ENCODE peak calls at places on chromosomes 5 and 9, in ten cellular contexts. S is GM19239; M is activated CD8-positive, alpha-beta memory T cell treated with anti-CD3 and anti-CD28 coated beads for 48 hours; A is epithelial cell of proximal tubule; C is A549; J is progenitor cell of endocrine pancreas; H is activated CD4-positive, alpha-beta T cell treated with anti-CD3 and anti-CD28 coated beads, Interleukin-2, amount 10 ng/mL, durations not matched to agents 7 days and 5 days; O is amniotic epithelial cell; L is astrocyte of the spinal cord; P is NCI-H1092. V is an unnamed sample.

GRCh38 chr9:14433841-14434511 is 120.0 kb upstream of the NFIB start:
- DNase-seq in S (no peak), M (no peak), A (no peak), C (peak), J (no peak), H (no peak), O (peak), L (peak), P (peak), V (peak)

GRCh38 chr9:89820337-89820736 is 215.5 kb downstream of the GADD45G start:
- DNase-seq in S (no peak), M (no peak), A (no peak), C (no peak), J (no peak), H (no peak), O (no peak), L (no peak), P (no peak), V (no peak)

GRCh38 chr5:135212361-135213033 is 178.5 kb upstream of the PITX1 start:
- DNase-seq in S (no peak), M (no peak), A (no peak), C (no peak), J (peak), H (peak), O (no peak), L (no peak), P (no peak), V (no peak)

GRCh38 chr5:322942-323879 is 1.7 kb downstream of the AHRR start:
- DNase-seq in S (no peak), M (no peak), A (no peak), C (no peak), J (no peak), H (no peak), O (peak), L (no peak), P (no peak), V (no peak)

GRCh38 chr5:32277782-32278181 is 35.0 kb downstream of the MTMR12 start:
- DNase-seq in S (no peak), M (no peak), A (no peak), C (no peak), J (no peak), H (no peak), O (no peak), L (no peak), P (no peak), V (peak)

GRCh38 chr5:36558652-36559051 is 47.8 kb upstream of the SLC1A3 start:
- DNase-seq in S (no peak), M (no peak), A (no peak), C (no peak), J (no peak), H (no peak), O (no peak), L (no peak), P (no peak), V (no peak)

GRCh38 chr5:140116716-140117115 is 2.8 kb downstream of the PURA start:
- DNase-seq in S (no peak), M (no peak), A (no peak), C (peak), J (no peak), H (no peak), O (no peak), L (no peak), P (no peak), V (no peak)

GRCh38 chr5:83000448-83000847 is 76.7 kb downstream of the TMEM167A start:
- DNase-seq in S (no peak), M (no peak), A (peak), C (no peak), J (no peak), H (no peak), O (no peak), L (peak), P (no peak), V (no peak)

GRCh38 chr5:61598140-61598539 is 266.1 kb downstream of the ZSWIM6 start:
- DNase-seq in S (no peak), M (no peak), A (no peak), C (no peak), J (no peak), H (no peak), O (no peak), L (no peak), P (no peak), V (no peak)

GRCh38 chr9:5786370-5787127 is 46.4 kb downstream of the ERMP1 start:
- DNase-seq in S (no peak), M (no peak), A (no peak), C (no peak), J (no peak), H (no peak), O (peak), L (peak), P (no peak), V (peak)

GRCh38 chr5:175254155-175254554 is 189.8 kb downstream of the DRD1 start:
- DNase-seq in S (no peak), M (no peak), A (no peak), C (no peak), J (no peak), H (no peak), O (no peak), L (peak), P (no peak), V (no peak)

GRCh38 chr9:70256123-70256551 is 2.6 kb upstream of the SMC5 start:
- DNase-seq in S (no peak), M (no peak), A (no peak), C (no peak), J (no peak), H (no peak), O (peak), L (peak), P (no peak), V (peak)

GRCh38 chr5:41722359-41722950 is 147.8 kb downstream of the OXCT1 start:
- DNase-seq in S (no peak), M (no peak), A (no peak), C (no peak), J (no peak), H (no peak), O (peak), L (peak), P (no peak), V (peak)

GRCh38 chr9:88378317-88378716 is 9.9 kb upstream of the SPIN1 start:
- DNase-seq in S (no peak), M (no peak), A (no peak), C (peak), J (no peak), H (no peak), O (peak), L (peak), P (no peak), V (peak)

GRCh38 chr5:128538249-128539037 is 398 bp upstream of the FBN2 start:
- DNase-seq in S (no peak), M (no peak), A (no peak), C (peak), J (peak), H (no peak), O (peak), L (peak), P (no peak), V (peak)

GRCh38 chr9:20238921-20239320 is 383.4 kb downstream of the MLLT3 start:
- DNase-seq in S (no peak), M (no peak), A (no peak), C (no peak), J (no peak), H (no peak), O (peak), L (no peak), P (no peak), V (peak)

GRCh38 chr5:159971931-159972461 is 36.9 kb upstream of the TTC1 start:
- DNase-seq in S (no peak), M (no peak), A (no peak), C (no peak), J (peak), H (no peak), O (no peak), L (no peak), P (peak), V (no peak)

GRCh38 chr5:74342948-74343682 is 297.4 kb downstream of the ENC1 start:
- DNase-seq in S (no peak), M (no peak), A (no peak), C (peak), J (no peak), H (no peak), O (peak), L (peak), P (no peak), V (peak)

GRCh38 chr9:79616971-79617370 is 45.2 kb downstream of the TLE4 start:
- DNase-seq in S (no peak), M (no peak), A (no peak), C (no peak), J (no peak), H (no peak), O (no peak), L (no peak), P (no peak), V (no peak)

GRCh38 chr9:94922691-94923107 is 196.2 kb downstream of the AOPEP start:
- DNase-seq in S (no peak), M (no peak), A (no peak), C (peak), J (no peak), H (no peak), O (peak), L (no peak), P (no peak), V (peak)

GRCh38 chr5:142512680-142513042 is 173.2 kb downstream of the FGF1 start:
- DNase-seq in S (no peak), M (no peak), A (peak), C (peak), J (no peak), H (no peak), O (peak), L (peak), P (no peak), V (peak)

GRCh38 chr5:181088289-181088688 is 42.7 kb downstream of the OR2V1 start:
- DNase-seq in S (no peak), M (no peak), A (no peak), C (peak), J (no peak), H (no peak), O (peak), L (no peak), P (no peak), V (peak)

GRCh38 chr9:106106396-106106795 is 412.1 kb downstream of the TMEM38B start:
- DNase-seq in S (no peak), M (no peak), A (no peak), C (no peak), J (no peak), H (no peak), O (no peak), L (no peak), P (no peak), V (no peak)

GRCh38 chr9:105818903-105819302 is 124.6 kb downstream of the TMEM38B start:
- DNase-seq in S (no peak), M (no peak), A (no peak), C (no peak), J (no peak), H (no peak), O (no peak), L (no peak), P (no peak), V (no peak)

GRCh38 chr9:89873801-89874200 is 269.0 kb downstream of the GADD45G start:
- DNase-seq in S (no peak), M (no peak), A (no peak), C (no peak), J (no peak), H (no peak), O (no peak), L (no peak), P (no peak), V (no peak)

GRCh38 chr5:114362977-114363721 is 1.3 kb downstream of the KCNN2 start:
- DNase-seq in S (no peak), M (no peak), A (no peak), C (peak), J (no peak), H (no peak), O (peak), L (no peak), P (no peak), V (no peak)

GRCh38 chr5:142432961-142433360 is 108.1 kb upstream of the SPRY4 start:
- DNase-seq in S (no peak), M (no peak), A (no peak), C (no peak), J (no peak), H (peak), O (no peak), L (no peak), P (no peak), V (no peak)

GRCh38 chr5:168881427-168882149 is 302.4 kb upstream of the PANK3 start:
- DNase-seq in S (no peak), M (no peak), A (peak), C (no peak), J (no peak), H (no peak), O (peak), L (no peak), P (no peak), V (no peak)

GRCh38 chr9:112180387-112180881 is 5.3 kb upstream of the SUSD1 start:
- DNase-seq in S (no peak), M (no peak), A (no peak), C (peak), J (no peak), H (peak), O (peak), L (no peak), P (no peak), V (no peak)

GRCh38 chr5:82793808-82794419 is 283.3 kb downstream of the TMEM167A start:
- DNase-seq in S (no peak), M (no peak), A (no peak), C (peak), J (no peak), H (peak), O (peak), L (peak), P (no peak), V (peak)

GRCh38 chr9:13744233-13744954 is 464.9 kb upstream of the MPDZ start:
- DNase-seq in S (no peak), M (no peak), A (no peak), C (no peak), J (no peak), H (no peak), O (no peak), L (no peak), P (no peak), V (no peak)

GRCh38 chr9:124017929-124018730 is 6.6 kb downstream of the LHX2 start:
- DNase-seq in S (no peak), M (no peak), A (no peak), C (no peak), J (no peak), H (no peak), O (no peak), L (no peak), P (no peak), V (no peak)

V was measured in iris pigment epithelial cell.